ENCODE peak calls at places on chromosomes 3 and 15, in six cellular contexts. X is substantia nigra; R is nephron progenitor cell; O is activated naive CD4-positive, alpha-beta T cell; H is naive thymus-derived CD8-positive, alpha-beta T cell; T is A549. A is an unnamed sample.

GRCh38 chr15:97224191-97224641 is 736.3 kb upstream of the ARRDC4 start:
- DNase-seq in X (no peak), R (no peak), O (no peak), H (no peak), T (no peak), A (no peak)

GRCh38 chr15:91224750-91225380 is 124.8 kb downstream of the SV2B start:
- DNase-seq in X (no peak), R (peak; percentile 31), O (no peak), H (no peak), T (peak; percentile 80), A (peak; percentile 66)

GRCh38 chr3:122014741-122015140 is 7.3 kb downstream of the ILDR1 start:
- DNase-seq in X (no peak), R (no peak), O (no peak), H (no peak), T (no peak), A (no peak)

GRCh38 chr15:41607033-41607432 is 48.0 kb downstream of the TYRO3 start:
- DNase-seq in X (no peak), R (no peak), O (no peak), H (no peak), T (no peak), A (no peak)

GRCh38 chr3:50542177-50543034 is 25.1 kb downstream of the C3orf18 start:
- DNase-seq in X (peak; percentile 6), R (peak; percentile 86), O (peak; percentile 37), H (peak; percentile 61), T (peak; percentile 90), A (peak; percentile 63)

GRCh38 chr15:73284073-73284472 is 84.7 kb downstream of the HCN4 start:
- DNase-seq in X (no peak), R (no peak), O (no peak), H (no peak), T (no peak), A (peak; percentile 33)

GRCh38 chr15:34986326-34987181 is 1.5 kb downstream of the ZNF770 start:
- DNase-seq in X (no peak), R (peak; percentile 45), O (no peak), H (no peak), T (no peak), A (no peak)

GRCh38 chr3:147854542-147854941 is 445.4 kb downstream of the ZIC1 start:
- DNase-seq in X (no peak), R (no peak), O (no peak), H (no peak), T (no peak), A (no peak)

GRCh38 chr3:54600441-54601204 is 327.2 kb downstream of the LRTM1 start:
- DNase-seq in X (no peak), R (no peak), O (no peak), H (no peak), T (no peak), A (no peak)

GRCh38 chr3:113829576-113830354 is 8.8 kb upstream of the GRAMD1C start:
- DNase-seq in X (no peak), R (no peak), O (no peak), H (no peak), T (no peak), A (no peak)

A was measured in lung microvascular endothelial cell.